ENCODE peak calls at places on chromosomes 2 and 18, in seven cellular contexts. One of them, this sample, is unnamed.

GRCh38 chr2:195672674-195673073 is 15.6 kb downstream of the SLC39A10 start:
- DNase-seq in left lung: no peak
- DNase-seq in dorsolateral prefrontal cortex: no peak
- DNase-seq in adrenal gland: no peak
- DNase-seq in GM06990: no peak
- DNase-seq in neural progenitor cell: no peak
- DNase-seq in progenitor cell of endocrine pancreas: no peak
- DNase-seq in this sample: no peak

GRCh38 chr2:108935231-108935863 is 53.7 kb downstream of the EDAR start:
- DNase-seq in left lung: no peak
- DNase-seq in dorsolateral prefrontal cortex: no peak
- DNase-seq in adrenal gland: no peak
- DNase-seq in GM06990: no peak
- DNase-seq in neural progenitor cell: peak
- DNase-seq in progenitor cell of endocrine pancreas: no peak
- DNase-seq in this sample: no peak

GRCh38 chr2:150997702-150998480 is 263.8 kb downstream of the RBM43 start:
- DNase-seq in left lung: no peak
- DNase-seq in dorsolateral prefrontal cortex: no peak
- DNase-seq in adrenal gland: no peak
- DNase-seq in GM06990: no peak
- DNase-seq in neural progenitor cell: no peak
- DNase-seq in progenitor cell of endocrine pancreas: no peak
- DNase-seq in this sample: no peak

GRCh38 chr18:23595610-23596009 is 9.3 kb upstream of the NPC1 start:
- DNase-seq in left lung: no peak
- DNase-seq in dorsolateral prefrontal cortex: no peak
- DNase-seq in adrenal gland: no peak
- DNase-seq in GM06990: no peak
- DNase-seq in neural progenitor cell: no peak
- DNase-seq in progenitor cell of endocrine pancreas: no peak
- DNase-seq in this sample: no peak

GRCh38 chr18:43465483-43465882 is 188.2 kb upstream of the SYT4 start:
- DNase-seq in left lung: no peak
- DNase-seq in dorsolateral prefrontal cortex: no peak
- DNase-seq in adrenal gland: no peak
- DNase-seq in GM06990: no peak
- DNase-seq in neural progenitor cell: no peak
- DNase-seq in progenitor cell of endocrine pancreas: no peak
- DNase-seq in this sample: no peak

GRCh38 chr18:22822841-22823508 is 110.2 kb upstream of the RBBP8 start:
- DNase-seq in left lung: no peak
- DNase-seq in dorsolateral prefrontal cortex: no peak
- DNase-seq in adrenal gland: no peak
- DNase-seq in GM06990: no peak
- DNase-seq in neural progenitor cell: no peak
- DNase-seq in progenitor cell of endocrine pancreas: no peak
- DNase-seq in this sample: no peak

GRCh38 chr2:7041421-7041820 is 124.2 kb downstream of the RNF144A start:
- DNase-seq in left lung: no peak
- DNase-seq in dorsolateral prefrontal cortex: no peak
- DNase-seq in adrenal gland: no peak
- DNase-seq in GM06990: no peak
- DNase-seq in neural progenitor cell: no peak
- DNase-seq in progenitor cell of endocrine pancreas: no peak
- DNase-seq in this sample: no peak

GRCh38 chr2:101738649-101739048 is 41.1 kb downstream of the MAP4K4 start:
- DNase-seq in left lung: no peak
- DNase-seq in dorsolateral prefrontal cortex: no peak
- DNase-seq in adrenal gland: no peak
- DNase-seq in GM06990: no peak
- DNase-seq in neural progenitor cell: no peak
- DNase-seq in progenitor cell of endocrine pancreas: no peak
- DNase-seq in this sample: no peak

GRCh38 chr18:10095356-10095755 is 181.5 kb downstream of the VAPA start:
- DNase-seq in left lung: no peak
- DNase-seq in dorsolateral prefrontal cortex: no peak
- DNase-seq in adrenal gland: no peak
- DNase-seq in GM06990: no peak
- DNase-seq in neural progenitor cell: no peak
- DNase-seq in progenitor cell of endocrine pancreas: no peak
- DNase-seq in this sample: no peak

GRCh38 chr2:160813506-160813858 is 319.9 kb upstream of the RBMS1 start:
- DNase-seq in left lung: no peak
- DNase-seq in dorsolateral prefrontal cortex: no peak
- DNase-seq in adrenal gland: no peak
- DNase-seq in GM06990: no peak
- DNase-seq in neural progenitor cell: no peak
- DNase-seq in progenitor cell of endocrine pancreas: no peak
- DNase-seq in this sample: no peak

GRCh38 chr2:73202156-73203054 is at the start of gene NOTO:
- DNase-seq in left lung: no peak
- DNase-seq in dorsolateral prefrontal cortex: no peak
- DNase-seq in adrenal gland: peak
- DNase-seq in GM06990: no peak
- DNase-seq in neural progenitor cell: peak
- DNase-seq in progenitor cell of endocrine pancreas: peak
- DNase-seq in this sample: no peak

GRCh38 chr2:227515742-227516141 is 43.8 kb downstream of the AGFG1 start:
- DNase-seq in left lung: no peak
- DNase-seq in dorsolateral prefrontal cortex: no peak
- DNase-seq in adrenal gland: no peak
- DNase-seq in GM06990: no peak
- DNase-seq in neural progenitor cell: no peak
- DNase-seq in progenitor cell of endocrine pancreas: no peak
- DNase-seq in this sample: no peak

GRCh38 chr2:230793573-230794359 is 71.0 kb upstream of the ITM2C start:
- DNase-seq in left lung: peak
- DNase-seq in dorsolateral prefrontal cortex: peak
- DNase-seq in adrenal gland: peak
- DNase-seq in GM06990: no peak
- DNase-seq in neural progenitor cell: no peak
- DNase-seq in progenitor cell of endocrine pancreas: no peak
- DNase-seq in this sample: no peak

GRCh38 chr2:6080837-6081541 is 388.8 kb downstream of the SOX11 start:
- DNase-seq in left lung: no peak
- DNase-seq in dorsolateral prefrontal cortex: peak
- DNase-seq in adrenal gland: no peak
- DNase-seq in GM06990: no peak
- DNase-seq in neural progenitor cell: no peak
- DNase-seq in progenitor cell of endocrine pancreas: no peak
- DNase-seq in this sample: no peak

GRCh38 chr2:64311191-64311910 is 142.6 kb upstream of the LGALSL start:
- DNase-seq in left lung: no peak
- DNase-seq in dorsolateral prefrontal cortex: no peak
- DNase-seq in adrenal gland: no peak
- DNase-seq in GM06990: no peak
- DNase-seq in neural progenitor cell: no peak
- DNase-seq in progenitor cell of endocrine pancreas: no peak
- DNase-seq in this sample: no peak

GRCh38 chr18:58887613-58887963 is 22.9 kb downstream of the ZNF532 start:
- DNase-seq in left lung: peak
- DNase-seq in dorsolateral prefrontal cortex: no peak
- DNase-seq in adrenal gland: peak
- DNase-seq in GM06990: peak
- DNase-seq in neural progenitor cell: no peak
- DNase-seq in progenitor cell of endocrine pancreas: no peak
- DNase-seq in this sample: no peak

GRCh38 chr18:8798996-8799395 is 93.6 kb downstream of the MTCL1 start:
- DNase-seq in left lung: no peak
- DNase-seq in dorsolateral prefrontal cortex: no peak
- DNase-seq in adrenal gland: no peak
- DNase-seq in GM06990: no peak
- DNase-seq in neural progenitor cell: no peak
- DNase-seq in progenitor cell of endocrine pancreas: no peak
- DNase-seq in this sample: no peak

DNA sequence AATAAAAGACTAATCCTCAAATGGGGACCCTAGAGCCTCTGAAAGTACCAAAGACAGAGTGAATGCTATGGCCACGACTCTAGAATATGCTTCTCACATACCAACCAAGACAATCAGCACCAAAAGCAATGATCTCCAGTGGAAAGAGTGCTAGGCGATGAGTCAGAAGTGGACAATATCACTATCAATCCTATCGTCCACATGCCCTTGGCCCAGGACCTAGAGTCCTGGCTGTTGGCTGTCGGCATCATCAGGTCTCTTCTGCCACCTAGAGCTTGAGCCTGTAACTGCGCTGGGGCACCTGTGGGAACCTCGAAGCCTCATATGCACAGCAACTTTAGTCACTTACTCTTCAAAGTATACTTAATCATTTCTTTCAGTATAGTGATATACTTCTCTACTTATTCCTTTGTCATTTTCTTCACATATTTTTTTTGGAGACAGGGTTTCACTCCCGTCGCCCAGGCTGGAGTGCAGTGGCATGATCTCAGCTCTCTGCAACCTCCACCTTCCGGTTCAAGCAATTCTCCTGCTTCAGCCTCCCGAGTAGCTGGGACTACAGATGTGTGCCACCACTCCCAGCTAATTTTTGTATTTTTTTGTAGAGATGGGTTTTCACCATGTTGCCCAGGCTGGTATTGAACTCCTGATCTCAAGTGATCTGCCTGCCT is 29.7 kb downstream of the NOL10 start:
- DNase-seq in left lung: peak
- DNase-seq in dorsolateral prefrontal cortex: peak
- DNase-seq in adrenal gland: peak
- DNase-seq in GM06990: no peak
- DNase-seq in neural progenitor cell: peak
- DNase-seq in progenitor cell of endocrine pancreas: peak
- DNase-seq in this sample: no peak
- TF ChIP-seq CTCF in left lung: peak
- TF ChIP-seq CTCF in dorsolateral prefrontal cortex: peak
- TF ChIP-seq CTCF in adrenal gland: peak
- TF ChIP-seq CTCF in GM06990: peak
- TF ChIP-seq CTCF in neural progenitor cell: peak
- TF ChIP-seq CTCF in progenitor cell of endocrine pancreas: peak
- TF ChIP-seq CTCF in this sample: peak

DNA sequence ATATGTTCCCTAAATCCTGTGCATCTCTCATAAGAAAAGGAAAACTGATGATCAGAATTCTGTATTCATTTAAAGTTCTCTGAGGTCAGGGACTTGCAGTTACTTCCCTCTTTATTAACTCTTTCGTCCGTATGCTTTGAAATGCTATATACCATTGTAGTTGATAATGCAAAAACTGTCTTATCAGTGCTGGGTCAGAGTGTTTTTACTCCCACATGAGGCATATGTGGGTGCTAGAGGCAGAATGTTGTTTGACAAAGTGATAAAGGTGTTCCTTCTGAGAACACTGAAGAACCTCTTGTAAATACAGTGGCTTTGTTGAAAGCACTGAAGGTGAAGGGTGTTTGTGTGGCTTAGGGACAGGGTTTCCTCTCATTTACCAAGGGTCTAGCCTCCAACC is 136.5 kb upstream of the NFATC1 start:
- DNase-seq in left lung: no peak
- DNase-seq in dorsolateral prefrontal cortex: no peak
- DNase-seq in adrenal gland: no peak
- DNase-seq in GM06990: no peak
- DNase-seq in neural progenitor cell: no peak
- DNase-seq in progenitor cell of endocrine pancreas: no peak
- DNase-seq in this sample: no peak
- TF ChIP-seq CTCF in left lung: no peak
- TF ChIP-seq CTCF in dorsolateral prefrontal cortex: no peak
- TF ChIP-seq CTCF in adrenal gland: no peak
- TF ChIP-seq CTCF in GM06990: no peak
- TF ChIP-seq CTCF in neural progenitor cell: no peak
- TF ChIP-seq CTCF in progenitor cell of endocrine pancreas: no peak
- TF ChIP-seq CTCF in this sample: no peak

GRCh38 chr2:119049968-119050657 is 108.1 kb downstream of the MARCO start:
- DNase-seq in left lung: no peak
- DNase-seq in dorsolateral prefrontal cortex: no peak
- DNase-seq in adrenal gland: no peak
- DNase-seq in GM06990: no peak
- DNase-seq in neural progenitor cell: peak
- DNase-seq in progenitor cell of endocrine pancreas: no peak
- DNase-seq in this sample: no peak
- TF ChIP-seq CTCF in left lung: no peak
- TF ChIP-seq CTCF in dorsolateral prefrontal cortex: no peak
- TF ChIP-seq CTCF in adrenal gland: no peak
- TF ChIP-seq CTCF in GM06990: peak
- TF ChIP-seq CTCF in neural progenitor cell: peak
- TF ChIP-seq CTCF in progenitor cell of endocrine pancreas: no peak
- TF ChIP-seq CTCF in this sample: no peak

DNA sequence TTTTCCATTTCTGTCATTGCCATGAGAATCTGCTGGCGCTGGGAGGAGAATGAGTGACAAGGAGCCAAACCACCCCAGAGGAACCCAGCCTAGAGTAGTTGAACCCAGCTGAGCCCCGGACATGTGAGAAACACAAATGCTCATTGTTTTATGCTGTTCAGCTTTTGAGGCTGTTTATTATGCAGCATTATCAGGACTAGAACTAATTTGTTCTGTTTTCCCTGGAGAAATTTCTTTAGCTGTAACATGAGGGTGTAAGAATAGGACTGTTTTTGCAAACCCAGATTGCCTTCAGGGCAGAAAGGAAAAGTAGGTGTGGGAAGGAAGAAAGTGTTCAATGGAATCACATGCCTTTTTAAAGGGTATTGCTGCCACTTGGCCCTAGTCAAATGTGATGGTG is 28.5 kb upstream of the DOCK10 start:
- DNase-seq in left lung: no peak
- DNase-seq in dorsolateral prefrontal cortex: peak
- DNase-seq in adrenal gland: no peak
- DNase-seq in GM06990: no peak
- DNase-seq in neural progenitor cell: no peak
- DNase-seq in progenitor cell of endocrine pancreas: no peak
- DNase-seq in this sample: no peak
- TF ChIP-seq CTCF in left lung: no peak
- TF ChIP-seq CTCF in dorsolateral prefrontal cortex: no peak
- TF ChIP-seq CTCF in adrenal gland: no peak
- TF ChIP-seq CTCF in GM06990: no peak
- TF ChIP-seq CTCF in neural progenitor cell: no peak
- TF ChIP-seq CTCF in progenitor cell of endocrine pancreas: no peak
- TF ChIP-seq CTCF in this sample: no peak

GRCh38 chr2:156253765-156254164 is 78.8 kb downstream of the NR4A2 start:
- DNase-seq in left lung: no peak
- DNase-seq in dorsolateral prefrontal cortex: no peak
- DNase-seq in adrenal gland: no peak
- DNase-seq in GM06990: no peak
- DNase-seq in neural progenitor cell: no peak
- DNase-seq in progenitor cell of endocrine pancreas: no peak
- DNase-seq in this sample: no peak
- TF ChIP-seq CTCF in left lung: no peak
- TF ChIP-seq CTCF in dorsolateral prefrontal cortex: no peak
- TF ChIP-seq CTCF in adrenal gland: no peak
- TF ChIP-seq CTCF in GM06990: no peak
- TF ChIP-seq CTCF in neural progenitor cell: no peak
- TF ChIP-seq CTCF in progenitor cell of endocrine pancreas: no peak
- TF ChIP-seq CTCF in this sample: no peak